ENCODE peak calls at places on chromosomes 13 and 19, in seven cellular contexts. B, Y, X, U, H, A and G are unnamed samples.

GRCh38 chr13:113460064-113460555 is 6.8 kb upstream of the ADPRHL1 start:
- DNase-seq in B (no peak), Y (peak; percentile 12), X (no peak), U (no peak), H (no peak), A (no peak), G (no peak)

GRCh38 chr19:1780272-1780957 is 27.1 kb downstream of the ONECUT3 start:
- DNase-seq in B (no peak), Y (no peak), X (no peak), U (no peak), H (no peak), A (no peak), G (no peak)

GRCh38 chr13:113545931-113546516 is 38.5 kb upstream of the TFDP1 start:
- DNase-seq in B (no peak), Y (peak; percentile 21), X (no peak), U (no peak), H (no peak), A (peak; percentile 58), G (no peak)

GRCh38 chr13:59782696-59783095 is 381.0 kb downstream of the DIAPH3 start:
- DNase-seq in B (no peak), Y (no peak), X (no peak), U (no peak), H (no peak), A (no peak), G (no peak)

GRCh38 chr19:4597278-4597974 is 37.9 kb upstream of the SEMA6B start:
- DNase-seq in B (no peak), Y (no peak), X (no peak), U (no peak), H (no peak), A (no peak), G (no peak)

GRCh38 chr13:101382701-101383100 is 33.6 kb downstream of the NALCN start:
- DNase-seq in B (no peak), Y (no peak), X (no peak), U (no peak), H (no peak), A (no peak), G (no peak)

GRCh38 chr13:100828226-100828625 is 153.6 kb upstream of the TMTC4 start:
- DNase-seq in B (no peak), Y (no peak), X (peak; percentile 72), U (no peak), H (peak; percentile 70), A (no peak), G (no peak)

GRCh38 chr13:74246398-74246975 is 112.3 kb upstream of the KLF12 start:
- DNase-seq in B (no peak), Y (no peak), X (no peak), U (peak; percentile 49), H (no peak), A (no peak), G (no peak)

GRCh38 chr13:39210961-39211534 is 172.8 kb downstream of the NHLRC3 start:
- DNase-seq in B (no peak), Y (no peak), X (no peak), U (no peak), H (peak; percentile 22), A (no peak), G (no peak)

GRCh38 chr13:31930901-31931522 is 100.6 kb upstream of the FRY start:
- DNase-seq in B (no peak), Y (no peak), X (no peak), U (peak; percentile 5), H (no peak), A (no peak), G (no peak)

GRCh38 chr13:49604570-49604969 is 19.2 kb upstream of the RCBTB1 start:
- DNase-seq in B (no peak), Y (no peak), X (no peak), U (no peak), H (no peak), A (no peak), G (no peak)

GRCh38 chr13:27171244-27171829 is at the start of gene USP12:
- DNase-seq in B (peak; percentile 25), Y (peak; percentile 58), X (peak; percentile 85), U (no peak), H (peak; percentile 73), A (peak; percentile 74), G (no peak)

GRCh38 chr13:80441968-80442367 is 101.0 kb upstream of the SPRY2 start:
- DNase-seq in B (no peak), Y (no peak), X (no peak), U (no peak), H (no peak), A (no peak), G (no peak)

GRCh38 chr13:101875717-101876393 is 423.4 kb downstream of the ITGBL1 start:
- DNase-seq in B (no peak), Y (no peak), X (no peak), U (peak; percentile 88), H (no peak), A (no peak), G (no peak)

GRCh38 chr13:42405665-42406390 is 133.9 kb downstream of the AKAP11 start:
- DNase-seq in B (no peak), Y (no peak), X (no peak), U (peak; percentile 2), H (no peak), A (no peak), G (no peak)

DNA sequence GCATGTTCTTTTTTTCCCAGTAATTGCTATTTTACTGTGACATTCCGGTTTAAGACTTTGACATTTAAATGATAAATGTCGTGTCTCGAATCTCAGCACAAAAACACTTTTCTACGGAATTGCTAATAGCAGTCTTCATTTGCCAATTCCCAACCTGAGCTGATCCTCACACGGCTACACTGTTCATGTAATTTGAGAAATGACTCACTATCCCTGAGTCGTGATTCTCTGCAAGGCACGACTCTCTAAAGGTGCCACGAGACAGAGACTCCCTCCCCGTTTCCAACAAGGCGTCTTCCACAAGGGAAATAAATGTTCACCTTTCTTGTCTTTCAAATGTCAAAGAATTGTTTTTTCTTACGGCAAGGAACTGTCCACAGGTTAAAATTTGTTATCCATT is 88.6 kb upstream of the USP29 start:
- DNase-seq in B (no peak), Y (no peak), X (no peak), U (no peak), H (no peak), A (no peak), G (no peak)
- H3K4me3 ChIP-seq in B (no peak overlapping the region), Y (no peak overlapping the region), X (no peak overlapping the region), U (no peak overlapping the region), H (no peak overlapping the region), A (no peak overlapping the region), G (no peak overlapping the region)

DNA sequence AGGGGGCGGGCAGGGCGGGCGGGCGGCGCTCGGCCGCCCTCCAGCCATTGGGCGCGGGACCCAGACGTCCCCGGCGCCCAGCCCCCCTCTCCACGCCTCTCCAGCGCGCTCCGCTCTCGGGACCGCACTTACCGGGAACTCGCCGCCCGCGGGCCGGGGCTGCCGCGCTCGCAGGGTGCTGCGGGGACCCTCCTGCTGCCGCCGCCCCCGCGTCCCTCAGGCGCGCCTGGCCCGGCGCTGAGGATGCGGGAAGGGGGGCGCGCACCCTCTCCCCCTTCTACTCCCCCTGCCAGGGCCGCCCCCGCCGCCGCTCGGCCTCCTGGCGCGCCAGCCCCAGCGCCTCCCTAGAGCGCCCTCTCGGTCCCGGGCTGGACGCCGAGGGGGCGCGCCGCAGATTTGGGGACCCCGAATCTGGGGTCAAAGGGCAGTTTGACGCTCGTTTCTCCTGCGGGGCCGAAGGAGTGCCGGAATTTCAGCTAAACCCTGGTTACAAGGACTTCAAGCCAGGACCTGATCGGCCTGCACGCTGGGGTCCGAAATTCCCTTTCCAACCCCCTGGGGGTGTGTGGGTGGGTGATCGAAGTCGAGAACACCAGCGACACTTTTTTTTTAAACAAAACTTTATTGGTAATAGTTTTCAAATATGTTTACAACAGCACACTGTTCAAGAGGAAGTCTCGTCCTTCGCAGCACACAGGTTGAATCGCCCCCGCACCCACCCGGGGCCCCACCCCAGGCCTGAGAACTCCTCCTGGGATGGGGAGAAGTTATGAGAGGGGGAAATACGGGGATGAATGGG is 734 bp upstream of the SAMD1 start:
- DNase-seq in B (peak; percentile 80), Y (peak; percentile 71), X (peak; percentile 77), U (peak; percentile 55), H (peak; percentile 63), A (peak; percentile 77), G (peak; percentile 84)
- TF ChIP-seq CTCF in B (no peak), Y (peak; percentile 14), X (peak; percentile 39), U (no peak), H (no peak), A (peak; percentile 13), G (no peak)

DNA sequence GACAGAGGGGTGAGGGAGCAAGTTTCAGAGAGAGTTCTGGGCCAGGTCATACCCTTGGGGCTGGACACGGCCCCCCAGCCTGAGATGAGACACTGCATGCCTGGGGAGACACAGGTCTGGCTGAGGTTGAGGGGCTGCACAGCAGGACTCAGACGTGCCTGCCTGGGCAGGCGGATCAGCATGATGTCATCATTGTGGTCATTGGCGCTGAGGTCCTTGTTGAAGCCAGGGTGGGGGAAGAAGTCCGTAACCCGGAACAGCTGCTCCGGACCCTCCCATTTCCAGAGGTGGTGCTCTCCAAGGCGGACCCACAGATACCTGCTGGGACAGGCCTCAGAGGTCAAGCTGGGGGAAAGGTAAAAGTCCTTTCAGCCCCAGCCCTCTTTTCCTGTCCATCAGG is 5.0 kb upstream of the KLK8 start:
- DNase-seq in B (no peak), Y (no peak), X (no peak), U (no peak), H (no peak), A (no peak), G (no peak)
- H3K27me3 ChIP-seq in B (peaks cover 15% of the 10 kb centered on the region), Y (peaks cover 12% of the 10 kb centered on the region), X (peaks cover 17% of the 10 kb centered on the region), U (no peaks in the 10 kb centered on the region), H (no peaks in the 10 kb centered on the region), A (no peaks in the 10 kb centered on the region), G (no peaks in the 10 kb centered on the region)

DNA sequence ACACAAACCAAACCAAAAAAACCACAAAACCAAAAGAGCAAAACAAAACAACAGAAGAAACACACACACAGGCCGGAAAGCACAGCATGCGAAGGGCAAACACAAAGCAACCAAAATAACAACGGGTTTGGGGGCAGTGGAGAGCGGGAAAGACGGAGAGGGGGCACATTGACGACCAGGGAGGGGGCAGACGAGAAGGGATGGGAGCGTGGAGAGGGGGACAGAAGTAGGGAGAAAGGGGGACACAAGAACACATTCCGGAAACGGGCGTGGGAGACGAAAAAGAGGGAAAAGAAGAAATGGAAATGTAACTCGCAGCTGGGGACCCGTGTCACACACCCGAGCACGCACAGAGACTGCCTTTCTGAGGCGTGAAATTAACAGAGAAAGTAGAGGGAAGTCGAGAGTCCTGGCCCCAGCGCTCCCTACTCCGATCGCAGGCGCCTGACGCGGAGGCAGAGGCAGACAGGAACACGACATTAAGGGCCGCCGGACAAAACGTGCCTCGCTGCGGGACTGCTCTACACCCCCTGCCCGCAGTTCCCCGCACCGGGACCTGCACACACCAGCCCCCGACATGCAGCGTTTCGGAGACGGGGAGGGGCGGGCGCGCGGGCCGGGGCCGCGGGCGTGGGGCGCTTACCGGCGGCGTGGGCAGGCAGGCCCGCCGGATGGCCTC is 652 bp downstream of the POU4F1 start:
- DNase-seq in B (no peak), Y (no peak), X (peak; percentile 72), U (no peak), H (peak; percentile 48), A (no peak), G (no peak)
- H3K4me3 ChIP-seq in B (no peak overlapping the region), Y (peak overlapping the region; percentile 41), X (peak overlapping the region; percentile 77), U (no peak overlapping the region), H (peak overlapping the region; percentile 62), A (peak overlapping the region; percentile 56), G (peak overlapping the region; percentile 32)

DNA sequence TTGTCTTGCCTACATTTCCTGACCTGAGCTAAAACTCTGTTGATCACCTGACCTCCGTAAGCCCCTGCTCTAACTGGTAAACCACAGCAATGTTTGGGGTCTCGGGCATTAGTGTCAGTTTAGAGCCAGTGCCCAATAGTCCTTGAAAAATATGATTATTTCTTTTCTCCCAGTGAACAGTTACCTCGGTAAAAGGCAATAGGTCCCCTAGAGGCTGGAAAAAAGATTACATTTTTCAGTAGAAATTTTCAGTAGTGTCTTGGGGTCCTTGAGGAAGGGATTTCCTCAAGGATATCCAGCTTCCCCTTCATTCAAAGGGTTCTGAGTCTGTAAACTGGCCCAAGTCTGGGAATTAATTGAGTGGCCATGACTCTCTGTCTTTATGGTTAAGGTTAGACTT is 177.5 kb downstream of the SLC7A1 start:
- DNase-seq in B (no peak), Y (no peak), X (no peak), U (no peak), H (peak; percentile 17), A (no peak), G (no peak)
- TF ChIP-seq CTCF in B (no peak), Y (no peak), X (peak; percentile 67), U (no peak), H (peak; percentile 47), A (no peak), G (no peak)